ENCODE peak calls at places on chromosomes 11 and 22, in eight cellular contexts. One of them, this sample, is unnamed.

GRCh38 chr22:46581580-46582244 is 38.5 kb upstream of the GRAMD4 start:
- DNase-seq in HCT116: no peak
- DNase-seq in GM23338: no peak
- DNase-seq in H1: no peak
- DNase-seq in GM12878: no peak
- DNase-seq in K562: no peak
- DNase-seq in endothelial cell of umbilical vein: no peak
- DNase-seq in HepG2: no peak
- DNase-seq in this sample: no peak

GRCh38 chr11:117809236-117810055 is 12.4 kb upstream of the DSCAML1 start:
- DNase-seq in HCT116: peak
- DNase-seq in GM23338: peak
- DNase-seq in H1: peak
- DNase-seq in GM12878: no peak
- DNase-seq in K562: peak
- DNase-seq in endothelial cell of umbilical vein: no peak
- DNase-seq in HepG2: no peak
- DNase-seq in this sample: no peak

GRCh38 chr11:32385998-32386397 is 49.3 kb downstream of the WT1 start:
- DNase-seq in HCT116: peak
- DNase-seq in GM23338: peak
- DNase-seq in H1: no peak
- DNase-seq in GM12878: no peak
- DNase-seq in K562: peak
- DNase-seq in endothelial cell of umbilical vein: peak
- DNase-seq in HepG2: peak
- DNase-seq in this sample: no peak

GRCh38 chr11:27031754-27032153 is 8.9 kb upstream of the BBOX1 start:
- DNase-seq in HCT116: no peak
- DNase-seq in GM23338: no peak
- DNase-seq in H1: no peak
- DNase-seq in GM12878: no peak
- DNase-seq in K562: no peak
- DNase-seq in endothelial cell of umbilical vein: no peak
- DNase-seq in HepG2: no peak
- DNase-seq in this sample: no peak

GRCh38 chr11:87081358-87081757 is 43.6 kb downstream of the TMEM135 start:
- DNase-seq in HCT116: no peak
- DNase-seq in GM23338: no peak
- DNase-seq in H1: no peak
- DNase-seq in GM12878: peak
- DNase-seq in K562: no peak
- DNase-seq in endothelial cell of umbilical vein: no peak
- DNase-seq in HepG2: no peak
- DNase-seq in this sample: no peak

GRCh38 chr11:120208012-120208441 is 2.8 kb upstream of the OAF start:
- DNase-seq in HCT116: no peak
- DNase-seq in GM23338: no peak
- DNase-seq in H1: no peak
- DNase-seq in GM12878: no peak
- DNase-seq in K562: no peak
- DNase-seq in endothelial cell of umbilical vein: peak
- DNase-seq in HepG2: peak
- DNase-seq in this sample: no peak

GRCh38 chr11:130600139-130600538 is 151.7 kb downstream of the ADAMTS15 start:
- DNase-seq in HCT116: no peak
- DNase-seq in GM23338: no peak
- DNase-seq in H1: no peak
- DNase-seq in GM12878: no peak
- DNase-seq in K562: no peak
- DNase-seq in endothelial cell of umbilical vein: no peak
- DNase-seq in HepG2: no peak
- DNase-seq in this sample: no peak

GRCh38 chr11:19244084-19244483 is 3.3 kb upstream of the E2F8 start:
- DNase-seq in HCT116: no peak
- DNase-seq in GM23338: no peak
- DNase-seq in H1: no peak
- DNase-seq in GM12878: no peak
- DNase-seq in K562: no peak
- DNase-seq in endothelial cell of umbilical vein: no peak
- DNase-seq in HepG2: peak
- DNase-seq in this sample: no peak

GRCh38 chr11:112248216-112248615 is 12.4 kb downstream of the PLET1 start:
- DNase-seq in HCT116: no peak
- DNase-seq in GM23338: no peak
- DNase-seq in H1: no peak
- DNase-seq in GM12878: no peak
- DNase-seq in K562: no peak
- DNase-seq in endothelial cell of umbilical vein: no peak
- DNase-seq in HepG2: no peak
- DNase-seq in this sample: no peak

GRCh38 chr11:66976048-66976467 is 954 bp downstream of the C11orf86 start:
- DNase-seq in HCT116: no peak
- DNase-seq in GM23338: peak
- DNase-seq in H1: peak
- DNase-seq in GM12878: no peak
- DNase-seq in K562: peak
- DNase-seq in endothelial cell of umbilical vein: peak
- DNase-seq in HepG2: peak
- DNase-seq in this sample: no peak

GRCh38 chr11:83680351-83680750 is 394.2 kb upstream of the CCDC90B start:
- DNase-seq in HCT116: no peak
- DNase-seq in GM23338: no peak
- DNase-seq in H1: no peak
- DNase-seq in GM12878: no peak
- DNase-seq in K562: no peak
- DNase-seq in endothelial cell of umbilical vein: no peak
- DNase-seq in HepG2: no peak
- DNase-seq in this sample: no peak

GRCh38 chr22:27970596-27971220 is 51.7 kb upstream of the PITPNB start:
- DNase-seq in HCT116: no peak
- DNase-seq in GM23338: no peak
- DNase-seq in H1: no peak
- DNase-seq in GM12878: no peak
- DNase-seq in K562: no peak
- DNase-seq in endothelial cell of umbilical vein: no peak
- DNase-seq in HepG2: no peak
- DNase-seq in this sample: no peak

GRCh38 chr11:122755941-122756340 is 82.4 kb upstream of the CRTAM start:
- DNase-seq in HCT116: no peak
- DNase-seq in GM23338: no peak
- DNase-seq in H1: no peak
- DNase-seq in GM12878: no peak
- DNase-seq in K562: no peak
- DNase-seq in endothelial cell of umbilical vein: no peak
- DNase-seq in HepG2: no peak
- DNase-seq in this sample: no peak

GRCh38 chr11:12914401-12914912 is 94.7 kb upstream of the RASSF10 start:
- DNase-seq in HCT116: no peak
- DNase-seq in GM23338: peak
- DNase-seq in H1: peak
- DNase-seq in GM12878: no peak
- DNase-seq in K562: peak
- DNase-seq in endothelial cell of umbilical vein: no peak
- DNase-seq in HepG2: no peak
- DNase-seq in this sample: no peak

GRCh38 chr11:46114378-46114777 is 6.9 kb downstream of the PHF21A start:
- DNase-seq in HCT116: no peak
- DNase-seq in GM23338: no peak
- DNase-seq in H1: no peak
- DNase-seq in GM12878: no peak
- DNase-seq in K562: peak
- DNase-seq in endothelial cell of umbilical vein: no peak
- DNase-seq in HepG2: no peak
- DNase-seq in this sample: no peak

GRCh38 chr11:78192223-78192719 is 3.6 kb downstream of the USP35 start:
- DNase-seq in HCT116: no peak
- DNase-seq in GM23338: no peak
- DNase-seq in H1: no peak
- DNase-seq in GM12878: no peak
- DNase-seq in K562: peak
- DNase-seq in endothelial cell of umbilical vein: no peak
- DNase-seq in HepG2: no peak
- DNase-seq in this sample: no peak

GRCh38 chr11:44271286-44271685 is 38.7 kb downstream of the ALX4 start:
- DNase-seq in HCT116: no peak
- DNase-seq in GM23338: no peak
- DNase-seq in H1: no peak
- DNase-seq in GM12878: no peak
- DNase-seq in K562: peak
- DNase-seq in endothelial cell of umbilical vein: no peak
- DNase-seq in HepG2: no peak
- DNase-seq in this sample: no peak

GRCh38 chr11:92962444-92962843 is 7.0 kb upstream of the MTNR1B start:
- DNase-seq in HCT116: no peak
- DNase-seq in GM23338: no peak
- DNase-seq in H1: no peak
- DNase-seq in GM12878: no peak
- DNase-seq in K562: no peak
- DNase-seq in endothelial cell of umbilical vein: no peak
- DNase-seq in HepG2: no peak
- DNase-seq in this sample: no peak

GRCh38 chr11:24588075-24588474 is 91.2 kb downstream of the LUZP2 start:
- DNase-seq in HCT116: no peak
- DNase-seq in GM23338: no peak
- DNase-seq in H1: no peak
- DNase-seq in GM12878: no peak
- DNase-seq in K562: no peak
- DNase-seq in endothelial cell of umbilical vein: peak
- DNase-seq in HepG2: no peak
- DNase-seq in this sample: no peak

GRCh38 chr22:31148953-31149627 is 8.8 kb upstream of the PLA2G3 start:
- DNase-seq in HCT116: peak
- DNase-seq in GM23338: peak
- DNase-seq in H1: peak
- DNase-seq in GM12878: no peak
- DNase-seq in K562: peak
- DNase-seq in endothelial cell of umbilical vein: peak
- DNase-seq in HepG2: peak
- DNase-seq in this sample: no peak

DNA sequence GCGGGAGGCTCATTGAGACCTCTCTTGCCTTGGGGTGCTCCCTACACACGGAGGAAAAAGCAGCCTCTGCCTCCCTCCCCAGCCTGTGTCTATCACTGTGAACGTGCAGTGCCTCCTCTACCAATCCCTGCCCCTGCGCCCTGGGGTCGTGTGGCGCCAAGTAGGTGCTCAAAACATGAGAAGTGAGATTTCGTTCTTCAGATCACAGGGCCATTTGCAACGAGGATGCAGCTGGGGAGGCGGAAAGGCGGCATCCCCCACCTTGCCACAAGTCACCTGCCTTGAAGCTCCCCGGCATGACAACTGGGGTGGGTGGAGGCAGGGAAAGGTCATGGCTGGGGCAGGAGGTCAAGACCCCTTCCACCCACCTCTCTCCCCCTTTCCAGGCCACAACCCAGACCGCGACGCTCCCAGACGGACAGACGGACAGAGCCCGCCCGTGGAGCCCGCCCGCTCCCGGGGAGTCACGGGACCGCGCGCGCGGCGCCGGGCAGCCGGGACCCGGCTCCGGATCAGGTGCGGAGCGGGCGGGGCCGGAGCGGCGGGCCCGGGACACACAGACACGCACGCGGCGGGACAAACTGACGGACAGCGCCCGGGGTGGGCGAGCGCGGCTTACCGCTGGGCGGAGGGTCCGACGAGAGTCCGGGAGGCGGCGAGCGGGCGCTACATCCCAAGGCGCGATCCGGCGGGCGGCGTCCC is 487 bp downstream of the KCNJ4 start:
- DNase-seq in HCT116: no peak
- DNase-seq in GM23338: no peak
- DNase-seq in H1: no peak
- DNase-seq in GM12878: no peak
- DNase-seq in K562: peak
- DNase-seq in endothelial cell of umbilical vein: no peak
- DNase-seq in HepG2: no peak
- DNase-seq in this sample: no peak
- TF ChIP-seq EZH2 in HCT116: no peak
- TF ChIP-seq EZH2 in GM23338: peak
- TF ChIP-seq EZH2 in H1: peak
- TF ChIP-seq EZH2 in GM12878: no peak
- TF ChIP-seq EZH2 in K562: no peak
- TF ChIP-seq EZH2 in endothelial cell of umbilical vein: peak
- TF ChIP-seq EZH2 in HepG2: peak
- TF ChIP-seq EZH2 in this sample: no peak

GRCh38 chr11:114085965-114086364 is 26.5 kb downstream of the ZBTB16 start:
- DNase-seq in HCT116: no peak
- DNase-seq in GM23338: no peak
- DNase-seq in H1: no peak
- DNase-seq in GM12878: no peak
- DNase-seq in K562: no peak
- DNase-seq in endothelial cell of umbilical vein: no peak
- DNase-seq in HepG2: no peak
- DNase-seq in this sample: no peak
- TF ChIP-seq POLR2AphosphoS5 in HCT116: no peak
- TF ChIP-seq POLR2AphosphoS5 in GM23338: no peak
- TF ChIP-seq POLR2AphosphoS5 in H1: no peak
- TF ChIP-seq POLR2AphosphoS5 in GM12878: no peak
- TF ChIP-seq POLR2AphosphoS5 in K562: no peak
- TF ChIP-seq POLR2AphosphoS5 in endothelial cell of umbilical vein: no peak
- TF ChIP-seq POLR2AphosphoS5 in HepG2: no peak
- TF ChIP-seq POLR2AphosphoS5 in this sample: no peak

DNA sequence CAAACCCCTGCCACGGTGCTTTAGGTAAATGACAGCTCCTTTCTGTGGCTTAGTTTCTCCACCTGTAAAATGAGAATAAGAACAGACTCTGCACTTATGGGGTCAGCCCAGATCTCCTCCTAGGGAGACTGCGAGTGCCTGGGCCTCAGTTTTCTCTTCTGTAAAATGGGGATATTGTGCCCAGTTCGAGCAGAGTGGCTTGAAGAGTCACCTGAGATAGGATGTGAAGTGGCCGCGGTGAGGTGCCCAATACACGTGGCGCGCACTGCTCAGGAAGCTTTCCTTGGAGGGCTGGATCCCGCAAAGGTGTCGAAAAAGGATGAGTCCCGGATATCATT is 467 bp upstream of the EMID1 start:
- DNase-seq in HCT116: no peak
- DNase-seq in GM23338: peak
- DNase-seq in H1: no peak
- DNase-seq in GM12878: no peak
- DNase-seq in K562: no peak
- DNase-seq in endothelial cell of umbilical vein: no peak
- DNase-seq in HepG2: no peak
- DNase-seq in this sample: no peak
- TF ChIP-seq EZH2 in HCT116: no peak
- TF ChIP-seq EZH2 in GM23338: peak
- TF ChIP-seq EZH2 in H1: no peak
- TF ChIP-seq EZH2 in GM12878: no peak
- TF ChIP-seq EZH2 in K562: no peak
- TF ChIP-seq EZH2 in endothelial cell of umbilical vein: no peak
- TF ChIP-seq EZH2 in HepG2: no peak
- TF ChIP-seq EZH2 in this sample: no peak

DNA sequence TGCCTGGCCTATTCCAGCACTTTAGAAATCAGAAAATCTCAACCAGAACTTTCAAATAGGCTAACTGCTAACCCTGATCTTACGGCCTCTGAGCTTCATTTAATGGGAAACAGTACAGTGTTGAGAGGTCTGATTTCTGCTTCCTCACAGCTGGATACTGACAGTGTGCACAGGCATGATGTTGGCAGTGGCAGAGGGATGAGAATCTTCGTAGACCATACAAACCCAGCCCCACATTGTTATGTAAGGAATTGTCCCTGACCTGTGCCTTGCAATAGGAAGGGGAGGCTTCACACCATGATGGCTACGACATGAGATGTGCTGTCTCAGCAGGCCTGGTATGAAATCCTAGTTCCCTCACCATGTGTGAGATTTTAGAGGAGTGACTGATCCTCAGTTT is 49.0 kb downstream of the CD44 start:
- DNase-seq in HCT116: no peak
- DNase-seq in GM23338: no peak
- DNase-seq in H1: no peak
- DNase-seq in GM12878: no peak
- DNase-seq in K562: no peak
- DNase-seq in endothelial cell of umbilical vein: no peak
- DNase-seq in HepG2: no peak
- DNase-seq in this sample: no peak
- TF ChIP-seq POLR2AphosphoS5 in HCT116: no peak
- TF ChIP-seq POLR2AphosphoS5 in GM23338: no peak
- TF ChIP-seq POLR2AphosphoS5 in H1: no peak
- TF ChIP-seq POLR2AphosphoS5 in GM12878: no peak
- TF ChIP-seq POLR2AphosphoS5 in K562: no peak
- TF ChIP-seq POLR2AphosphoS5 in endothelial cell of umbilical vein: no peak
- TF ChIP-seq POLR2AphosphoS5 in HepG2: no peak
- TF ChIP-seq POLR2AphosphoS5 in this sample: no peak

This sample was measured in SK-N-MC.